ENCODE peak calls at places on chromosome 19, in six cellular contexts. K is HCT116, Z is SK-N-SH, T is H1, P is K562, W is HepG2. B is an unnamed sample.
A peak's percentile ranks its signal among the peaks of the same experiment; 100 is the strongest.

GRCh38 chr19:3977242-3978143 is 6.6 kb upstream of the DAPK3 start:
- DNase-seq in T (no peak), P (peak; percentile 61), W (no peak), Z (peak; percentile 44), K (no peak), B (no peak)

GRCh38 chr19:8657869-8658268 is 27.4 kb downstream of the NFILZ start:
- DNase-seq in P (no peak), W (no peak), Z (no peak), T (no peak), K (no peak), B (no peak)

GRCh38 chr19:30719189-30719990 is 347.2 kb downstream of the ZNF536 start:
- DNase-seq in P (no peak), T (no peak), W (no peak), K (no peak), Z (peak; percentile 90), B (peak; percentile 32)

GRCh38 chr19:29524912-29525870 is 603 bp upstream of the VSTM2B start:
- DNase-seq in P (no peak), Z (no peak), K (no peak), T (no peak), W (no peak), B (no peak)

GRCh38 chr19:55391191-55391670 is 5.5 kb downstream of the RPL28 start:
- DNase-seq in K (no peak), P (no peak), W (no peak), T (no peak), Z (peak; percentile 33), B (no peak)

GRCh38 chr19:44603201-44603945 is 10.0 kb upstream of the IGSF23 start:
- DNase-seq in T (no peak), Z (no peak), P (no peak), K (no peak), W (no peak), B (peak; percentile 71)

GRCh38 chr19:16660763-16661479 is at the start of gene TMEM38A:
- DNase-seq in K (no peak), T (no peak), Z (peak; percentile 84), P (peak; percentile 91), W (no peak), B (peak; percentile 57)

GRCh38 chr19:28242317-28242927 is 970.5 kb downstream of the UQCRFS1 start:
- DNase-seq in Z (peak; percentile 44), T (no peak), P (peak; percentile 75), W (no peak), K (no peak), B (peak; percentile 49)

GRCh38 chr19:29793116-29793727 is 18.6 kb upstream of the CCNE1 start:
- DNase-seq in Z (no peak), W (no peak), K (no peak), T (no peak), P (no peak), B (no peak)

GRCh38 chr19:8512115-8512967 is 1.6 kb downstream of the ZNF414 start:
- DNase-seq in T (peak; percentile 58), P (peak; percentile 89), W (peak; percentile 60), Z (peak; percentile 87), K (peak; percentile 67), B (peak; percentile 79)

GRCh38 chr19:30696514-30696913 is 324.3 kb downstream of the ZNF536 start:
- DNase-seq in P (peak; percentile 59), Z (peak; percentile 52), W (no peak), T (peak; percentile 65), K (no peak), B (no peak)

GRCh38 chr19:35141627-35142401 is 1.2 kb upstream of the FXYD7 start:
- DNase-seq in T (no peak), P (no peak), W (no peak), Z (no peak), K (no peak), B (no peak)

GRCh38 chr19:17902701-17903100 is 30.1 kb upstream of the CCDC124 start:
- DNase-seq in Z (no peak), W (no peak), K (no peak), T (no peak), P (no peak), B (peak; percentile 26)

GRCh38 chr19:3358919-3359849 is 7.2 kb upstream of the NFIC start:
- DNase-seq in K (no peak), T (no peak), Z (peak; percentile 92), W (no peak), P (peak; percentile 96), B (peak; percentile 78)

GRCh38 chr19:19775891-19776205 is 42.9 kb upstream of the ZNF14 start:
- DNase-seq in P (peak; percentile 23), Z (no peak), W (no peak), T (no peak), K (no peak), B (no peak)

GRCh38 chr19:4130635-4131438 is 6.9 kb upstream of the MAP2K2 start:
- DNase-seq in T (no peak), P (peak; percentile 63), Z (no peak), W (peak; percentile 93), K (peak; percentile 40), B (peak; percentile 66)

GRCh38 chr19:5178841-5179625 is 161.6 kb downstream of the PTPRS start:
- DNase-seq in Z (no peak), P (no peak), W (no peak), T (no peak), K (no peak), B (no peak)
- TF ChIP-seq JUND in Z (no peak), P (no peak), W (no peak), T (no peak), K (no peak), B (no peak)

DNA sequence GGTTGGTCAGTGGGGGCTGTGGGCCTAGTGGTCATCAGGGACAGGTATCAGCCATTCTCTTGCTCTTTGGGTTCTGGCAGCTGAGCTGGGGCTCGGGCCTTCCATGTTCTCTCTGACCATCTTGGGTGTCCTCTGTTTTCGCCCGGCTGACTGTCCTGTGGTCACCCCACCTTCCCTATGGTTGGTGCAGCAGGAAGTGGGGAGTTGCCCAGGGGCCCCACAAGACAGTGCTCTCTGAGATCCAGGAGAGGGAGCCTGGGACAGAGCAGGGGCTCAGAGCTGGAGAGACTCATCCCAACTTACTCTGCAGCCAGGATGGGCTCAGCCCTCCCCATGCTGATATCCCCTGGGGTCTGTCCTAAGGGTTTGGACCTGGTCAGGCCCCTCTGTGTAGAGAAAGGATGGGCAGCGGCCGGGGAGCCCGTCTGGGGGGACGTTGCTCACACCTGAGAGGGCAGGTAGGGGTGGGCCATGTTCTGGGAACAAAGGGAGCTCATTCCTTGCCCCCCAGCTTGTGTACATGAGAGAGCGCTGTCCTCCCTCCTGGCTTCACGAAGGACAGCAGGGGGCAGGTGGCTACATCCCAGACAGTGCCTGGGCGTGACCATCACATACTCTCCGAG is 937 bp upstream of the CEACAM8 start:
- DNase-seq in Z (no peak), W (no peak), T (no peak), K (no peak), P (no peak), B (no peak)
- TF ChIP-seq JUND in Z (no peak), W (no peak), T (no peak), K (no peak), P (no peak), B (no peak)

DNA sequence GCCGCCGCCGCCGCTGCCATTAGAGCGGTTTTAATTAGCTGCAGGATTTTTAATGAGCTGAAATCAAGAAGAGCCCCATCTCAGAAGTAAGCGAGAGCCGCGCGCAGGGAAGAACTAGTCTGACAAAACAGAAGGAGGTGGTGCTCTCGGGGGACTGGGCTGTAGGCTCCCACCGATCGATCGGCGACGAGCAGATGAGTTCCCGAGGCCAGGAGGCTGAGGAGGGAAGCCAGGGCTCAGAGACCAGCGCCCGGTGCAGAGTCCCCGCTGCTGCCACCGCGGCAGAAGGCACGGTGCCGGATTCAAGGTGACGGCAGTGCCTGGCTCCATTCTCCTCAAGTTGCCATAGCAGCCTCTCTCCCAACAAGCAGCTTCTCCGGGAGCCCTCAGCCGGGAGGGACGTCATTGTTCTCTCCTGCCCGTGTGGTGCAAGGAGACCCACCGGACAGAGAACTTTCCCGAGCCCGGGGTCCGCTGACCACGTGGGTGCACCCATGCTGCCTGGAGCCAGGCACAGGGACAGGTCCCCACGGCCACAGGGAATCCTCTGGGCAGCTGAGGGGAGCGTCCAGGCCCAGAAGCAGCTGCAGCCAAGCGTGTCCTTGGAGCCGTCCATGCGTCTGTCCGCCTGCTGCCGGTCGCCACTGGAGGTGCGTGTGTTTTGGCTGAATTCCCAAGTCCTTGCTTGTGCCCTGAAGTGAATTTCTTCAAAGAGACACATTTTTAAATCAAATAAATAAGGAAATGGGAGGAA is 63.0 kb downstream of the CHST8 start:
- DNase-seq in W (no peak), Z (peak; percentile 76), P (no peak), T (no peak), K (no peak), B (no peak)
- TF ChIP-seq JUND in W (no peak), Z (no peak), P (no peak), T (no peak), K (no peak), B (no peak)

DNA sequence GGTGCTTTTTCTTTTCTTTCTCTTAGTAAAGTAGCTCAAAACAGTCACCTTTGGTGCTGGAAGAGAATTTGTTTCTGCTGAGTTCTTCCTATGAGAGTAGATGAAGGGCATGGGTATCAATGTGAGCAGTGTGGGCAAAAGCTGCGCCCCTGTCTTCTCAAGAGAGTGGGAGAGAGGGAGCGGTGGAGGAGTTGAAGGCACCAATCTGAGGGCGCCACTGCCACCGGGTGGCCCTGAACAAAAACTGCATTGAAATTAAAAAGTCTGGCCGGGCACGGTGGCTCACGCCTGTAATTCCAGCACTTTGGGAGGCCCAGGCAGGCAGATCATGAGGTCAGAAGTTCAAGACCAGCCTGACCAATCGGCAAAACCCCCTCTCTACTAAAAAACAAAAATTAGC is 28.7 kb upstream of the EPHX3 start:
- DNase-seq in P (no peak), Z (peak; percentile 65), K (no peak), T (no peak), W (no peak), B (no peak)
- TF ChIP-seq JUND in P (no peak), Z (no peak), K (no peak), T (no peak), W (no peak), B (no peak)

GRCh38 chr19:10289836-10290438 is at the start of gene ICAM5:
- DNase-seq in Z (no peak), T (no peak), W (no peak), K (peak; percentile 57), P (peak; percentile 59), B (peak; percentile 55)

GRCh38 chr19:10290439-10290875 is 705 bp downstream of the ICAM5 start:
- DNase-seq in Z (no peak), W (no peak), K (no peak), T (no peak), P (peak; percentile 19), B (no peak)

GRCh38 chr19:10289167-10289835 is 451 bp upstream of the ICAM5 start:
- DNase-seq in T (no peak), Z (peak; percentile 68), W (peak; percentile 53), P (peak; percentile 66), K (peak; percentile 77), B (peak; percentile 65)

GRCh38 chr19:10286803-10287737 is at the start of gene ICAM4:
- DNase-seq in T (no peak), Z (peak; percentile 64), W (peak; percentile 63), K (no peak), P (peak; percentile 80), B (no peak)

GRCh38 chr19:10288662-10289166 is 1.0 kb upstream of the ICAM5 start:
- DNase-seq in Z (peak; percentile 83), W (peak; percentile 77), T (no peak), P (peak; percentile 83), K (peak; percentile 74), B (no peak)
- TF ChIP-seq JUND in Z (no peak), W (no peak), T (no peak), P (no peak), K (no peak), B (no peak)

B was measured in T47D.